ENCODE peak calls at places on chromosomes 2 and 18, in six cellular contexts. One of them, this sample, is unnamed.

GRCh38 chr2:101870444-101870843 is 121.3 kb upstream of the IL1R2 start:
- DNase-seq in astrocyte of the spinal cord: no peak
- DNase-seq in glutamatergic neuron: no peak
- DNase-seq in sciatic nerve: no peak
- DNase-seq in D341Med: no peak
- DNase-seq in CD4-positive, alpha-beta T cell: no peak
- DNase-seq in this sample: no peak

GRCh38 chr2:5691659-5692529 is at the start of gene SOX11:
- DNase-seq in astrocyte of the spinal cord: peak
- DNase-seq in glutamatergic neuron: peak
- DNase-seq in sciatic nerve: no peak
- DNase-seq in D341Med: peak
- DNase-seq in CD4-positive, alpha-beta T cell: no peak
- DNase-seq in this sample: peak

GRCh38 chr18:7572837-7573236 is 5.7 kb downstream of the PTPRM start:
- DNase-seq in astrocyte of the spinal cord: peak
- DNase-seq in glutamatergic neuron: no peak
- DNase-seq in sciatic nerve: no peak
- DNase-seq in D341Med: no peak
- DNase-seq in CD4-positive, alpha-beta T cell: no peak
- DNase-seq in this sample: no peak

GRCh38 chr2:64750817-64751285 is 97.1 kb upstream of the SERTAD2 start:
- DNase-seq in astrocyte of the spinal cord: peak
- DNase-seq in glutamatergic neuron: peak
- DNase-seq in sciatic nerve: peak
- DNase-seq in D341Med: peak
- DNase-seq in CD4-positive, alpha-beta T cell: peak
- DNase-seq in this sample: peak

GRCh38 chr2:147703171-147703570 is 141.7 kb upstream of the ACVR2A start:
- DNase-seq in astrocyte of the spinal cord: no peak
- DNase-seq in glutamatergic neuron: no peak
- DNase-seq in sciatic nerve: no peak
- DNase-seq in D341Med: no peak
- DNase-seq in CD4-positive, alpha-beta T cell: no peak
- DNase-seq in this sample: no peak

GRCh38 chr2:122340246-122340645 is 584.8 kb downstream of the TSN start:
- DNase-seq in astrocyte of the spinal cord: no peak
- DNase-seq in glutamatergic neuron: no peak
- DNase-seq in sciatic nerve: no peak
- DNase-seq in D341Med: no peak
- DNase-seq in CD4-positive, alpha-beta T cell: no peak
- DNase-seq in this sample: no peak

GRCh38 chr18:31983020-31983419 is 35.6 kb upstream of the RNF125 start:
- DNase-seq in astrocyte of the spinal cord: no peak
- DNase-seq in glutamatergic neuron: no peak
- DNase-seq in sciatic nerve: no peak
- DNase-seq in D341Med: no peak
- DNase-seq in CD4-positive, alpha-beta T cell: no peak
- DNase-seq in this sample: no peak

GRCh38 chr18:44946529-44947113 is 265.9 kb downstream of the SETBP1 start:
- DNase-seq in astrocyte of the spinal cord: no peak
- DNase-seq in glutamatergic neuron: no peak
- DNase-seq in sciatic nerve: no peak
- DNase-seq in D341Med: peak
- DNase-seq in CD4-positive, alpha-beta T cell: no peak
- DNase-seq in this sample: no peak

GRCh38 chr2:53216805-53217204 is 550.8 kb upstream of the CHAC2 start:
- DNase-seq in astrocyte of the spinal cord: no peak
- DNase-seq in glutamatergic neuron: no peak
- DNase-seq in sciatic nerve: no peak
- DNase-seq in D341Med: no peak
- DNase-seq in CD4-positive, alpha-beta T cell: no peak
- DNase-seq in this sample: no peak

GRCh38 chr18:61569176-61569892 is 236.1 kb downstream of the CDH20 start:
- DNase-seq in astrocyte of the spinal cord: peak
- DNase-seq in glutamatergic neuron: no peak
- DNase-seq in sciatic nerve: no peak
- DNase-seq in D341Med: no peak
- DNase-seq in CD4-positive, alpha-beta T cell: no peak
- DNase-seq in this sample: no peak

GRCh38 chr2:220999351-220999750 is 572.8 kb downstream of the EPHA4 start:
- DNase-seq in astrocyte of the spinal cord: peak
- DNase-seq in glutamatergic neuron: no peak
- DNase-seq in sciatic nerve: no peak
- DNase-seq in D341Med: no peak
- DNase-seq in CD4-positive, alpha-beta T cell: no peak
- DNase-seq in this sample: no peak

GRCh38 chr2:237075749-237076599 is 9.7 kb upstream of the COPS8 start:
- DNase-seq in astrocyte of the spinal cord: no peak
- DNase-seq in glutamatergic neuron: no peak
- DNase-seq in sciatic nerve: no peak
- DNase-seq in D341Med: no peak
- DNase-seq in CD4-positive, alpha-beta T cell: no peak
- DNase-seq in this sample: no peak

GRCh38 chr2:69180974-69181373 is 168.0 kb downstream of the ANTXR1 start:
- DNase-seq in astrocyte of the spinal cord: no peak
- DNase-seq in glutamatergic neuron: no peak
- DNase-seq in sciatic nerve: no peak
- DNase-seq in D341Med: no peak
- DNase-seq in CD4-positive, alpha-beta T cell: no peak
- DNase-seq in this sample: no peak

GRCh38 chr2:215784371-215784783 is 229.0 kb downstream of the MREG start:
- DNase-seq in astrocyte of the spinal cord: peak
- DNase-seq in glutamatergic neuron: no peak
- DNase-seq in sciatic nerve: no peak
- DNase-seq in D341Med: no peak
- DNase-seq in CD4-positive, alpha-beta T cell: no peak
- DNase-seq in this sample: no peak

GRCh38 chr2:130824492-130825061 is 12.1 kb upstream of the ARHGEF4 start:
- DNase-seq in astrocyte of the spinal cord: peak
- DNase-seq in glutamatergic neuron: no peak
- DNase-seq in sciatic nerve: no peak
- DNase-seq in D341Med: no peak
- DNase-seq in CD4-positive, alpha-beta T cell: peak
- DNase-seq in this sample: peak

GRCh38 chr2:72579595-72580180 is 246.1 kb downstream of the EXOC6B start:
- DNase-seq in astrocyte of the spinal cord: peak
- DNase-seq in glutamatergic neuron: no peak
- DNase-seq in sciatic nerve: no peak
- DNase-seq in D341Med: peak
- DNase-seq in CD4-positive, alpha-beta T cell: no peak
- DNase-seq in this sample: no peak

GRCh38 chr2:32384529-32384928 is 27.7 kb downstream of the BIRC6 start:
- DNase-seq in astrocyte of the spinal cord: no peak
- DNase-seq in glutamatergic neuron: no peak
- DNase-seq in sciatic nerve: no peak
- DNase-seq in D341Med: no peak
- DNase-seq in CD4-positive, alpha-beta T cell: no peak
- DNase-seq in this sample: no peak

GRCh38 chr2:233365861-233366520 is 11.7 kb downstream of the DGKD start:
- DNase-seq in astrocyte of the spinal cord: no peak
- DNase-seq in glutamatergic neuron: no peak
- DNase-seq in sciatic nerve: peak
- DNase-seq in D341Med: no peak
- DNase-seq in CD4-positive, alpha-beta T cell: no peak
- DNase-seq in this sample: no peak

GRCh38 chr2:12950957-12951656 is 234.4 kb downstream of the TRIB2 start:
- DNase-seq in astrocyte of the spinal cord: peak
- DNase-seq in glutamatergic neuron: no peak
- DNase-seq in sciatic nerve: no peak
- DNase-seq in D341Med: no peak
- DNase-seq in CD4-positive, alpha-beta T cell: no peak
- DNase-seq in this sample: no peak

GRCh38 chr18:78972385-78972918 is 7.2 kb upstream of the SALL3 start:
- DNase-seq in astrocyte of the spinal cord: no peak
- DNase-seq in glutamatergic neuron: no peak
- DNase-seq in sciatic nerve: no peak
- DNase-seq in D341Med: peak
- DNase-seq in CD4-positive, alpha-beta T cell: no peak
- DNase-seq in this sample: no peak

GRCh38 chr2:37300578-37300977 is 24.1 kb downstream of the PRKD3 start:
- DNase-seq in astrocyte of the spinal cord: no peak
- DNase-seq in glutamatergic neuron: no peak
- DNase-seq in sciatic nerve: no peak
- DNase-seq in D341Med: no peak
- DNase-seq in CD4-positive, alpha-beta T cell: no peak
- DNase-seq in this sample: no peak

GRCh38 chr2:33491685-33492084 is 15.2 kb downstream of the RASGRP3 start:
- DNase-seq in astrocyte of the spinal cord: no peak
- DNase-seq in glutamatergic neuron: no peak
- DNase-seq in sciatic nerve: no peak
- DNase-seq in D341Med: no peak
- DNase-seq in CD4-positive, alpha-beta T cell: no peak
- DNase-seq in this sample: no peak

GRCh38 chr2:12486205-12487118 is 230.3 kb upstream of the TRIB2 start:
- DNase-seq in astrocyte of the spinal cord: peak
- DNase-seq in glutamatergic neuron: no peak
- DNase-seq in sciatic nerve: no peak
- DNase-seq in D341Med: no peak
- DNase-seq in CD4-positive, alpha-beta T cell: no peak
- DNase-seq in this sample: no peak

GRCh38 chr18:58937204-58937603 is 72.5 kb downstream of the ZNF532 start:
- DNase-seq in astrocyte of the spinal cord: peak
- DNase-seq in glutamatergic neuron: no peak
- DNase-seq in sciatic nerve: no peak
- DNase-seq in D341Med: no peak
- DNase-seq in CD4-positive, alpha-beta T cell: no peak
- DNase-seq in this sample: no peak

GRCh38 chr2:48940606-48941005 is 185.1 kb upstream of the LHCGR start:
- DNase-seq in astrocyte of the spinal cord: no peak
- DNase-seq in glutamatergic neuron: no peak
- DNase-seq in sciatic nerve: no peak
- DNase-seq in D341Med: peak
- DNase-seq in CD4-positive, alpha-beta T cell: no peak
- DNase-seq in this sample: peak

GRCh38 chr18:2478662-2479061 is 92.6 kb downstream of the METTL4 start:
- DNase-seq in astrocyte of the spinal cord: no peak
- DNase-seq in glutamatergic neuron: no peak
- DNase-seq in sciatic nerve: no peak
- DNase-seq in D341Med: no peak
- DNase-seq in CD4-positive, alpha-beta T cell: no peak
- DNase-seq in this sample: no peak

GRCh38 chr18:9612989-9613388 is 1.4 kb downstream of the PPP4R1 start:
- DNase-seq in astrocyte of the spinal cord: peak
- DNase-seq in glutamatergic neuron: no peak
- DNase-seq in sciatic nerve: no peak
- DNase-seq in D341Med: no peak
- DNase-seq in CD4-positive, alpha-beta T cell: no peak
- DNase-seq in this sample: no peak

GRCh38 chr2:199602271-199602895 is 144.6 kb upstream of the SATB2 start:
- DNase-seq in astrocyte of the spinal cord: no peak
- DNase-seq in glutamatergic neuron: peak
- DNase-seq in sciatic nerve: no peak
- DNase-seq in D341Med: peak
- DNase-seq in CD4-positive, alpha-beta T cell: no peak
- DNase-seq in this sample: peak

GRCh38 chr2:3741867-3742602 is 38.7 kb downstream of the DCDC2C start:
- DNase-seq in astrocyte of the spinal cord: no peak
- DNase-seq in glutamatergic neuron: no peak
- DNase-seq in sciatic nerve: no peak
- DNase-seq in D341Med: no peak
- DNase-seq in CD4-positive, alpha-beta T cell: no peak
- DNase-seq in this sample: no peak

GRCh38 chr2:85420743-85421705 is 2.5 kb downstream of the SH2D6 start:
- DNase-seq in astrocyte of the spinal cord: peak
- DNase-seq in glutamatergic neuron: peak
- DNase-seq in sciatic nerve: peak
- DNase-seq in D341Med: peak
- DNase-seq in CD4-positive, alpha-beta T cell: peak
- DNase-seq in this sample: peak

GRCh38 chr18:69588301-69588700 is 187.6 kb downstream of the DOK6 start:
- DNase-seq in astrocyte of the spinal cord: no peak
- DNase-seq in glutamatergic neuron: no peak
- DNase-seq in sciatic nerve: no peak
- DNase-seq in D341Med: no peak
- DNase-seq in CD4-positive, alpha-beta T cell: no peak
- DNase-seq in this sample: no peak

GRCh38 chr2:6954586-6954985 is 37.4 kb downstream of the RNF144A start:
- DNase-seq in astrocyte of the spinal cord: no peak
- DNase-seq in glutamatergic neuron: no peak
- DNase-seq in sciatic nerve: no peak
- DNase-seq in D341Med: no peak
- DNase-seq in CD4-positive, alpha-beta T cell: no peak
- DNase-seq in this sample: no peak

GRCh38 chr2:101327863-101328394 is 19.4 kb upstream of the RNF149 start:
- DNase-seq in astrocyte of the spinal cord: no peak
- DNase-seq in glutamatergic neuron: no peak
- DNase-seq in sciatic nerve: no peak
- DNase-seq in D341Med: no peak
- DNase-seq in CD4-positive, alpha-beta T cell: no peak
- DNase-seq in this sample: no peak

GRCh38 chr2:11658623-11659475 is 11.1 kb downstream of the NTSR2 start:
- DNase-seq in astrocyte of the spinal cord: no peak
- DNase-seq in glutamatergic neuron: no peak
- DNase-seq in sciatic nerve: peak
- DNase-seq in D341Med: no peak
- DNase-seq in CD4-positive, alpha-beta T cell: no peak
- DNase-seq in this sample: no peak

GRCh38 chr2:209946539-209946938 is 55.9 kb upstream of the RPE start:
- DNase-seq in astrocyte of the spinal cord: peak
- DNase-seq in glutamatergic neuron: no peak
- DNase-seq in sciatic nerve: no peak
- DNase-seq in D341Med: no peak
- DNase-seq in CD4-positive, alpha-beta T cell: no peak
- DNase-seq in this sample: no peak

GRCh38 chr2:223076573-223076972 is 24.6 kb downstream of the KCNE4 start:
- DNase-seq in astrocyte of the spinal cord: peak
- DNase-seq in glutamatergic neuron: no peak
- DNase-seq in sciatic nerve: no peak
- DNase-seq in D341Med: no peak
- DNase-seq in CD4-positive, alpha-beta T cell: no peak
- DNase-seq in this sample: no peak

GRCh38 chr2:38371235-38371634 is 5.8 kb downstream of the ATL2 start:
- DNase-seq in astrocyte of the spinal cord: no peak
- DNase-seq in glutamatergic neuron: no peak
- DNase-seq in sciatic nerve: no peak
- DNase-seq in D341Med: no peak
- DNase-seq in CD4-positive, alpha-beta T cell: no peak
- DNase-seq in this sample: no peak

GRCh38 chr2:63257473-63257872 is 206.8 kb downstream of the OTX1 start:
- DNase-seq in astrocyte of the spinal cord: no peak
- DNase-seq in glutamatergic neuron: no peak
- DNase-seq in sciatic nerve: no peak
- DNase-seq in D341Med: no peak
- DNase-seq in CD4-positive, alpha-beta T cell: no peak
- DNase-seq in this sample: no peak

GRCh38 chr2:32849456-32850194 is 97.1 kb upstream of the LTBP1 start:
- DNase-seq in astrocyte of the spinal cord: no peak
- DNase-seq in glutamatergic neuron: no peak
- DNase-seq in sciatic nerve: no peak
- DNase-seq in D341Med: no peak
- DNase-seq in CD4-positive, alpha-beta T cell: no peak
- DNase-seq in this sample: no peak